ENCODE peak calls at places on chromosome 21, in six cellular contexts. I is HepG2, E is endothelial cell of umbilical vein, W is A549, N is GM12878, M is K562. T is an unnamed sample.

GRCh38 chr21:44923481-44924084 is 2.9 kb upstream of the ITGB2 start:
- DNase-seq in I (no peak), W (no peak), E (no peak), N (no peak), M (no peak), T (peak)

GRCh38 chr21:30668776-30669175 is 26.1 kb downstream of the KRTAP20-3 start:
- DNase-seq in E (no peak), N (no peak), M (no peak), I (no peak), W (no peak), T (no peak)

GRCh38 chr21:42758721-42759593 is 105.5 kb downstream of the PDE9A start:
- DNase-seq in E (no peak), W (no peak), N (no peak), I (no peak), M (no peak), T (no peak)

GRCh38 chr21:36255650-36256047 is 64.3 kb upstream of the MORC3 start:
- DNase-seq in E (no peak), N (peak), I (no peak), M (no peak), W (no peak), T (no peak)

GRCh38 chr21:44862869-44863685 is 10.4 kb downstream of the PTTG1IP start:
- DNase-seq in N (no peak), W (no peak), E (no peak), I (no peak), M (no peak), T (no peak)

GRCh38 chr21:34732388-34732821 is 63.6 kb downstream of the CLIC6 start:
- DNase-seq in I (no peak), E (no peak), N (no peak), M (no peak), W (no peak), T (no peak)

GRCh38 chr21:42151148-42152074 is 67.5 kb upstream of the ABCG1 start:
- DNase-seq in M (no peak), I (no peak), W (no peak), N (no peak), E (no peak), T (no peak)

GRCh38 chr21:35084869-35085268 is 35.8 kb upstream of the RUNX1 start:
- DNase-seq in I (no peak), N (no peak), W (peak), E (peak), M (no peak), T (no peak)

GRCh38 chr21:34698270-34699015 is 29.6 kb downstream of the CLIC6 start:
- DNase-seq in M (no peak), W (no peak), N (no peak), I (no peak), E (no peak), T (no peak)

GRCh38 chr21:18382141-18382540 is 21.4 kb downstream of the TMPRSS15 start:
- DNase-seq in N (no peak), W (no peak), I (no peak), E (no peak), M (no peak), T (no peak)
- TF ChIP-seq MAX in N (no peak), W (no peak), I (no peak), E (no peak), M (no peak), T (no peak)

DNA sequence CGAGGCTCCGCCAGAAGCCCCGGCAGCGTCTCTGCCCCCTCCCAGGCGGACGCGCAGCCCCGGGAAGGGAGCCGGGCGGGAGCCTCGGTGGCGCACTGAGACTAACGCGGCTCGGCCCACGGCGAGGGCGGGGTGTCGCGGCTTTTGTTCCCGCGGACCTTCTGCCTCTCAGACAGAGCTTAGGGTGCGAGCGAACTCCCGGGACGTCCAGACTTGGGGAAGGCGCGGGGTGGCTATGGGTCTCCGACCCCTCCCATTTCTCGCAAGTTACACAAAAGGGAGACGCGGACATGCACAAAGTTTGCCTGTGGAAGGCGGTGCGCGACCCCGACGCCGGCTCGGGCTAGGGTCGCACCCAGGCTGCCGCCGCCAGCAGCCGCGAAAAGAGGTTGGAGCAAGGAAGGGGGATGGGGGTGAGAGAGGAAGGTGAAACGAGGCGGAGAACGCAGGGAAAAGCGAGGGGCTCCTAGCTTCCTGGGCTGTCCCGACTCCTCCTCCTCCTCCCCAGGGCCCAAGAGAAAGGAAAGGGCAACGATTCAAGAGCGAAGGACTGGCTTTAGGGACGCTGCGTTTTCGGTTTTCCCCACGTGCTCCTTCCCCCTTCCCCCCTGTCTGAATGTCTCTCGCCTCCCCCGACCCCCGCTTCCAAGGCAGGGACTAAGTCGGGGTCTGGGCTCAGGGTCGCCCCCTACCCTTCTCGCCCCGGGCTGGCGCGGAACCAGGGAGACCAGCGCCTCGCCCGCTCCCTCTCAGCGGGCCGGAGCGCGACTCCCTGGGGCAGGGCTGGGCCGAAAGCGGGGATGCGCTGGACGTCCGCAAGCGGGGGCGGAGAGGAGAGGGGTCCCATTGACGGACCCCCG is 729 bp downstream of the APP start:
- DNase-seq in N (no peak), E (peak), M (peak), I (no peak), W (peak), T (no peak)
- TF ChIP-seq POLR2A in N (peak), E (peak), M (no peak), I (peak), W (no peak), T (no peak)

DNA sequence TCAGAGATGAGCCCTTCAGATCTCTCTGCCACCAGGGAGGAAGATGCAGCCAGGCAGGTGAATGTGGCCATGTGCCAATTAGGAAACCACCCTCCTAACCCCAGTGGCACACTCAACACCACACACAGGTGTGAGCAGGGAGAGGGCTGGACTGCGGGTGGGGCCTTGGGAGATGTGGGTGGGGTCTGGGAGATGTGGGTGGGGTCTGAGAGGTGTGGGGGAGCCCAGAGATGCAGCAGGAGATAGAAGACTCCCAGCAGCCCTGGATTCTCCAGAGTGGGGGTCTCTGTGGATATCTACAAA is 43.2 kb upstream of the COL6A1 start:
- DNase-seq in M (no peak), N (no peak), E (no peak), I (no peak), W (no peak), T (no peak)
- TF ChIP-seq MYC in M (no peak), N (no peak), E (no peak), I (no peak), W (no peak), T (no peak)

GRCh38 chr21:29002442-29003144 is 9.9 kb upstream of the LTN1 start:
- DNase-seq in W (peak), N (peak), E (peak), M (peak), I (peak), T (peak)

GRCh38 chr21:29007135-29007534 is 12.0 kb downstream of the RWDD2B start:
- DNase-seq in N (no peak), I (no peak), E (no peak), W (no peak), M (no peak), T (no peak)

GRCh38 chr21:29008373-29008772 is 10.8 kb downstream of the RWDD2B start:
- DNase-seq in I (no peak), W (no peak), E (no peak), M (no peak), N (no peak), T (no peak)

GRCh38 chr21:29007801-29008200 is 11.3 kb downstream of the RWDD2B start:
- DNase-seq in N (no peak), W (no peak), M (no peak), E (no peak), I (no peak), T (no peak)

DNA sequence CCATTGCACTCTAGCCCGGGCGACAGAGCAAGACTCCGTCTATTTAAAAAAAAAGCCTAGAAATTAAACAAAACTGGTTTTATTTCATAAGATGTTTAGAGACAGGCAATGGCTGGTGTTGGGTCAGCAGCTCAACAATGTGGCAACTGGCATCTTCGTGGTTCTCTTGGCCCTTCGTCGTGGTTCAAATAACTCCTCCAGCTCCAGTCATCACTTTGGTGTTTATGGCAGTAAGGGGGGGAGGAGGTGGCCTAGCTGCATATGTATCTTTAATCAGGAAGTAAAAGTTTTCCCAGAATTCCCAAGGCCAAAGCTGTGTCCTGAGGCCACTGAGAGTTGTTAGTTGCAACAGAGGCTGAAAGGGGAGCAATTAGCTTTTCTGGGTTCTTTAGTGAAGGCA is 13.0 kb upstream of the LTN1 start:
- DNase-seq in M (no peak), W (no peak), N (no peak), E (no peak), I (no peak), T (peak)
- TF ChIP-seq MAX in M (no peak), W (no peak), N (no peak), E (no peak), I (no peak), T (no peak)

GRCh38 chr21:25691931-25692330 is 42.8 kb downstream of the ATP5PF start:
- DNase-seq in E (peak), I (no peak), N (no peak), M (no peak), W (no peak), T (no peak)

GRCh38 chr21:25689226-25689625 is 45.5 kb downstream of the ATP5PF start:
- DNase-seq in M (no peak), E (no peak), N (no peak), W (no peak), I (no peak), T (no peak)

GRCh38 chr21:25687787-25688186 is 46.9 kb downstream of the ATP5PF start:
- DNase-seq in E (no peak), I (no peak), M (no peak), W (no peak), N (no peak), T (no peak)

GRCh38 chr21:25688284-25689035 is 46.2 kb downstream of the ATP5PF start:
- DNase-seq in I (no peak), N (no peak), W (no peak), M (no peak), E (peak), T (no peak)
- TF ChIP-seq POLR2A in I (no peak), N (no peak), W (no peak), M (no peak), E (no peak), T (no peak)

GRCh38 chr21:29218749-29219148 is 80.0 kb upstream of the BACH1 start:
- DNase-seq in W (no peak), N (no peak), M (no peak), E (no peak), I (no peak), T (no peak)
- TF ChIP-seq MYC in W (no peak), N (no peak), M (no peak), E (no peak), I (no peak), T (no peak)

GRCh38 chr21:39456665-39457064 is 4.9 kb downstream of the SH3BGR start:
- DNase-seq in E (no peak), I (peak), W (peak), M (no peak), N (no peak), T (peak)

GRCh38 chr21:39463308-39463707 is 11.5 kb downstream of the SH3BGR start:
- DNase-seq in I (no peak), M (no peak), N (no peak), W (no peak), E (no peak), T (no peak)

DNA sequence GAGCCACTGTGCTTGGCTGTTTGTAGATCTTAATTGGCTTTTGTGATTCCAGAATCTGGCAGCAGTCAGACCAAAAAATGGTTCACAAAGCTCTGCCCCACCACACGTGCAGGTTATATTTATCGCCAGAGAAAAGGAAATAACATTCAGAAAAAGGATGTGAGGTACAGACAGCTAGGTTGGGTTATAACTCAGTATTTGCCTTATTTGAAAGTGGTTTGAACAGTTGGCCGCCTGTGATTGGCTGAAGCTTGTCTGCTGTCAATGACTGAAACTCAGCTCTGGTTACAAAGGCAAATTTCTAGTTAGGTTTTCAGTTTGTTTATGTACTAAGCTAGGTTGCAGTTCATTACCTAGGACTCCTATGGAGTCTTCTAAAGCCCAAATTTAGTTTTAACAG is 9.6 kb downstream of the SH3BGR start:
- DNase-seq in W (no peak), N (peak), E (no peak), I (no peak), M (no peak), T (no peak)
- TF ChIP-seq MAX in W (no peak), N (no peak), E (no peak), I (no peak), M (no peak), T (no peak)

DNA sequence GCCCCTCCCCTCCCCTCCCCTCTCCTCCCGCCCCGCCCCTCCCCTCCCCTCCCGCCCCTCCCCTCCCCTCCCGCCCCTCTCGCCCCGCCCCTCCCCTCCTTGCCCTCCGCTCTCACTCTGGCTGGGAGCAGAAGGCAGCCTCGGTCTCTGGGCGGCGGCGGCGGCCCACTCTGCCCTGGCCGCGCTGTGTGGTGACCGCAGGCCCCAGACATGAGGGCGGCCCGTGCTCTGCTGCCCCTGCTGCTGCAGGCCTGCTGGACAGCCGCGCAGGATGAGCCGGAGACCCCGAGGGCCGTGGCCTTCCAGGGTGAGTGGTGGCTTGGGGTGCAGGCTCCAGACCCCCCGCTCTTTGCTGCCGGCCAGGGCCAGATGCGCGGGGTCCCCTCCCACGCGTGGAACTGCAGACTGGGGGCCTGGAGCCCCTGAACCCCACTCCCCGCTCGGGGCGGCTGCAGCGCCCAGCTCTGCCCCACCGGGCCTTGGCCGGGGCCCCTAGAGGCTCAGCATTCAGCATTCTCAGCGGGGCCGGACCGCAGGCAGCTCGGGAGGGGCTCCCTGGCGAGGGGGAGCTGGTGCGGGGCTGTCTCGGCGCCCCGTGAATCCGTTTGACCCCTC is at the start of gene COL6A1:
- DNase-seq in N (no peak), E (peak), I (no peak), M (peak), W (no peak), T (peak)
- TF ChIP-seq POLR2A in N (no peak), E (peak), I (no peak), M (no peak), W (peak), T (no peak)

T was measured in NB4.